ENCODE peak calls at places on chromosomes 1 and 21, in seven cellular contexts. G, D, Y, K, M, Z and I are unnamed samples.
A peak's percentile ranks its signal among the peaks of the same experiment; 100 is the strongest.

GRCh38 chr1:177983087-177983823 is 13.4 kb upstream of the SEC16B start:
- DNase-seq in D (no peak), G (no peak), Z (no peak), M (no peak), Y (no peak), K (no peak), I (peak; percentile 12)

GRCh38 chr1:110170726-110171125 is 20.4 kb downstream of the SLC6A17 start:
- DNase-seq in D (no peak), Y (no peak), Z (no peak), G (no peak), K (no peak), M (no peak), I (no peak)

GRCh38 chr1:22487781-22488180 is 36.1 kb downstream of the ZBTB40 start:
- DNase-seq in G (no peak), D (no peak), Z (no peak), Y (no peak), K (peak; percentile 30), M (no peak), I (no peak)

GRCh38 chr1:28470146-28470545 is 35.7 kb upstream of the RCC1 start:
- DNase-seq in M (no peak), K (peak; percentile 23), Y (no peak), Z (no peak), G (no peak), D (no peak), I (no peak)

GRCh38 chr1:20601123-20601825 is 12.4 kb downstream of the CDA start:
- DNase-seq in K (no peak), Z (no peak), D (no peak), M (no peak), G (no peak), Y (no peak), I (peak; percentile 61)

GRCh38 chr1:238710697-238711096 is 675.7 kb upstream of the CHRM3 start:
- DNase-seq in D (no peak), G (peak; percentile 30), M (no peak), Y (no peak), Z (no peak), K (peak; percentile 58), I (no peak)

GRCh38 chr1:205782627-205783470 is 7.6 kb upstream of the RAB29 start:
- DNase-seq in Y (no peak), K (no peak), Z (peak; percentile 29), M (no peak), G (no peak), D (no peak), I (no peak)

GRCh38 chr1:246001821-246002220 is 505.3 kb downstream of the SMYD3 start:
- DNase-seq in Z (peak; percentile 34), Y (no peak), D (no peak), G (no peak), M (no peak), K (peak; percentile 86), I (peak; percentile 65)

GRCh38 chr1:91529856-91530255 is 29.2 kb downstream of the CDC7 start:
- DNase-seq in M (no peak), Z (peak; percentile 57), K (peak; percentile 76), D (no peak), Y (no peak), G (no peak), I (peak; percentile 8)

GRCh38 chr1:53076165-53076564 is 14.2 kb downstream of the PODN start:
- DNase-seq in K (no peak), Z (no peak), D (no peak), M (no peak), G (no peak), Y (no peak), I (no peak)

GRCh38 chr1:29670752-29671151 is 434.4 kb downstream of the PTPRU start:
- DNase-seq in M (no peak), Y (no peak), D (no peak), G (no peak), Z (no peak), K (no peak), I (no peak)

GRCh38 chr1:84985365-84985764 is 11.5 kb downstream of the MCOLN2 start:
- DNase-seq in Z (no peak), Y (no peak), K (no peak), D (no peak), G (no peak), M (no peak), I (no peak)

GRCh38 chr1:1085171-1085841 is 11.2 kb upstream of the RNF223 start:
- DNase-seq in Y (no peak), Z (no peak), M (no peak), G (no peak), K (no peak), D (no peak), I (no peak)

GRCh38 chr1:83090195-83090594 is 908.7 kb downstream of the TTLL7 start:
- DNase-seq in D (no peak), G (no peak), K (no peak), Z (no peak), Y (no peak), M (no peak), I (peak; percentile 33)

GRCh38 chr1:205356424-205357151 is at the start of gene KLHDC8A:
- DNase-seq in G (no peak), Y (no peak), M (no peak), K (no peak), D (no peak), Z (no peak), I (no peak)

GRCh38 chr1:29939086-29939485 is 702.8 kb downstream of the PTPRU start:
- DNase-seq in K (peak; percentile 2), D (no peak), Y (no peak), G (no peak), M (no peak), Z (no peak), I (no peak)

GRCh38 chr1:21334214-21335087 is 44.2 kb upstream of the ECE1 start:
- DNase-seq in Y (no peak), Z (peak; percentile 96), M (peak; percentile 80), K (peak; percentile 92), G (peak; percentile 67), D (peak; percentile 87), I (peak; percentile 94)

GRCh38 chr1:59445040-59445439 is 148.1 kb downstream of the FGGY start:
- DNase-seq in Z (peak; percentile 69), K (peak; percentile 56), D (peak; percentile 53), M (no peak), Y (no peak), G (peak; percentile 34), I (peak; percentile 35)

GRCh38 chr1:162663589-162664030 is 31.3 kb downstream of the DDR2 start:
- DNase-seq in G (peak; percentile 13), Y (no peak), D (peak; percentile 76), K (peak; percentile 89), M (no peak), Z (peak; percentile 94), I (peak; percentile 94)

GRCh38 chr21:41141031-41141457 is 26.9 kb upstream of the BACE2 start:
- DNase-seq in K (peak; percentile 14), D (peak; percentile 81), Z (peak; percentile 95), Y (no peak), G (no peak), M (no peak), I (peak; percentile 81)